ENCODE peak calls at places on chromosomes 2 and 18, in four cellular contexts. D is CD8-positive, alpha-beta T cell; O is H9; J is right atrium auricular region. L is an unnamed sample.
A peak's percentile ranks its signal among the peaks of the same experiment; 100 is the strongest.

GRCh38 chr18:23330423-23330822 is 122.7 kb upstream of the RIOK3 start:
- DNase-seq in D (no peak), J (no peak), O (no peak), L (no peak)

GRCh38 chr2:41234093-41234492 is 782.2 kb upstream of the SLC8A1 start:
- DNase-seq in D (no peak), O (no peak), J (no peak), L (no peak)

GRCh38 chr2:145715601-145716000 is 1195.7 kb upstream of the ZEB2 start:
- DNase-seq in D (no peak), J (no peak), O (no peak), L (no peak)

GRCh38 chr2:85330839-85331636 is 3.2 kb upstream of the TGOLN2 start:
- DNase-seq in D (no peak), O (no peak), J (no peak), L (no peak)

GRCh38 chr2:113225505-113226259 is 51.9 kb downstream of the PSD4 start:
- DNase-seq in D (no peak), J (no peak), O (peak; percentile 71), L (peak; percentile 90)

GRCh38 chr2:41853427-41854191 is 194.2 kb upstream of the PKDCC start:
- DNase-seq in D (no peak), O (peak; percentile 54), J (peak; percentile 64), L (no peak)

GRCh38 chr2:28979041-28979440 is 2.1 kb upstream of the TOGARAM2 start:
- DNase-seq in D (no peak), O (no peak), J (no peak), L (no peak)

GRCh38 chr2:42975358-42975717 is 183.0 kb upstream of the HAAO start:
- DNase-seq in D (no peak), J (no peak), O (no peak), L (no peak)

GRCh38 chr2:153891061-153891460 is 19.3 kb downstream of the GALNT13 start:
- DNase-seq in O (no peak), J (no peak), D (no peak), L (no peak)

GRCh38 chr2:159879061-159879604 is 81.1 kb upstream of the CD302 start:
- DNase-seq in D (no peak), J (no peak), O (no peak), L (no peak)

GRCh38 chr2:28080911-28081310 is 190.4 kb downstream of the BABAM2 start:
- DNase-seq in O (no peak), D (no peak), J (no peak), L (no peak)

GRCh38 chr2:218259099-218259921 is 1.5 kb upstream of the GPBAR1 start:
- DNase-seq in J (peak; percentile 91), D (no peak), O (no peak), L (peak; percentile 77)

GRCh38 chr2:120381661-120382060 is 35.7 kb downstream of the INHBB start:
- DNase-seq in D (no peak), J (no peak), O (no peak), L (peak; percentile 27)

GRCh38 chr2:225670111-225670974 is 270.8 kb downstream of the NYAP2 start:
- DNase-seq in J (no peak), D (no peak), O (no peak), L (no peak)

GRCh38 chr18:26656944-26657536 is 108.7 kb upstream of the KCTD1 start:
- DNase-seq in O (peak; percentile 55), J (peak; percentile 71), D (no peak), L (peak; percentile 91)

GRCh38 chr2:217919781-217920351 is 82.9 kb downstream of the TNS1 start:
- DNase-seq in O (peak; percentile 64), D (no peak), J (no peak), L (peak; percentile 84)

GRCh38 chr2:137155351-137156104 is 390.2 kb downstream of the THSD7B start:
- DNase-seq in J (no peak), D (no peak), O (no peak), L (no peak)

GRCh38 chr2:121155502-121156056 is 129.4 kb downstream of the TFCP2L1 start:
- DNase-seq in D (no peak), J (no peak), O (no peak), L (peak; percentile 85)

GRCh38 chr18:74289137-74289536 is 2.6 kb downstream of the CYB5A start:
- DNase-seq in O (no peak), D (no peak), J (no peak), L (no peak)

GRCh38 chr2:196449083-196449482 is 190.4 kb upstream of the CCDC150 start:
- DNase-seq in J (no peak), D (no peak), O (no peak), L (no peak)

GRCh38 chr2:187483537-187483936 is 35.5 kb upstream of the CALCRL start:
- DNase-seq in O (no peak), J (no peak), D (no peak), L (no peak)

GRCh38 chr2:9763356-9764152 is 79.7 kb upstream of the TAF1B start:
- DNase-seq in J (no peak), D (no peak), O (no peak), L (no peak)

GRCh38 chr2:236787885-236788284 is 218.3 kb downstream of the ACKR3 start:
- DNase-seq in J (no peak), O (no peak), D (no peak), L (no peak)

GRCh38 chr2:172931923-172932520 is 143.6 kb upstream of the MAP3K20 start:
- DNase-seq in O (no peak), D (peak; percentile 65), J (peak; percentile 83), L (no peak)
- TF ChIP-seq CTCF in O (peak; percentile 73), D (peak; percentile 76), J (peak; percentile 76), L (peak; percentile 73)

DNA sequence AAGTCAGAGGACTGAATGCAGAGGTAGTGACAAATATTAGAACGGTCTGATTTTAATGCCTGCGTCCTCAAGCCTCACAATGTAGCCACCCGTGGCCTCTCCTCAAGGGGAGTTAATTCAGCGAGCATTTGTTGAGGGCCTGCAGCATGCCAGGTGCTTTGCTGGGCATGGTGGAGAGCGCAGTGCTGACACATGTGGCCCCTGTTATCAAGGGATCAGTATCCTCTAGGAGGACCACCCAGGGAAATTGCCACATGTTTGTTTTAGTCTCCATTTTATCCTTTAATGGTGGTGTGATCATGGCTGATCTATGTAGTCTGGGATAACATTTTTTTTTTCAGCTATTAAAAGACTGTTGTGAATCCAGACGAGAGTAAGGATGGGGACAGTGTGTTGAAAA is 19.2 kb downstream of the PMAIP1 start:
- DNase-seq in D (no peak), J (no peak), O (no peak), L (no peak)
- H3K27ac ChIP-seq in D (no peak overlapping the region), J (no peak overlapping the region), O (no peak overlapping the region), L (no peak overlapping the region)

GRCh38 chr18:78238404-78239089 is 741.1 kb upstream of the SALL3 start:
- DNase-seq in J (no peak), O (peak; percentile 67), D (no peak), L (no peak)

GRCh38 chr18:78237864-78238263 is 741.8 kb upstream of the SALL3 start:
- DNase-seq in O (no peak), J (no peak), D (no peak), L (no peak)

GRCh38 chr18:78240867-78241266 is 738.8 kb upstream of the SALL3 start:
- DNase-seq in O (no peak), D (no peak), J (no peak), L (no peak)

GRCh38 chr18:78240091-78240490 is 739.5 kb upstream of the SALL3 start:
- DNase-seq in O (no peak), D (no peak), J (no peak), L (no peak)

GRCh38 chr18:78239090-78239457 is 740.5 kb upstream of the SALL3 start:
- DNase-seq in O (no peak), D (no peak), J (no peak), L (no peak)
- H3K4me1 ChIP-seq in O (no peaks in the 10 kb centered on the region), D (no peaks in the 10 kb centered on the region), J (no peaks in the 10 kb centered on the region), L (no peaks in the 10 kb centered on the region)

GRCh38 chr2:189439342-189439741 is 1.9 kb upstream of the WDR75 start:
- DNase-seq in D (no peak), O (no peak), J (no peak), L (no peak)
- TF ChIP-seq CTCF in D (no peak), O (peak; percentile 43), J (no peak), L (no peak)

GRCh38 chr18:72866901-72867701 is 686 bp downstream of the NETO1 start:
- DNase-seq in O (peak; percentile 48), D (no peak), J (no peak), L (no peak)
- H3K27ac ChIP-seq in O (no peak overlapping the region), D (no peak overlapping the region), J (no peak overlapping the region), L (no peak overlapping the region)

GRCh38 chr2:8539743-8540551 is 141.9 kb upstream of the ID2 start:
- DNase-seq in O (peak; percentile 65), J (no peak), D (no peak), L (peak; percentile 87)
- H3K4me1 ChIP-seq in O (no peaks in the 10 kb centered on the region), J (peaks cover 66% of the 10 kb centered on the region), D (peaks cover 18% of the 10 kb centered on the region), L (peaks cover 38% of the 10 kb centered on the region)

GRCh38 chr2:152600051-152600657 is 117.1 kb downstream of the PRPF40A start:
- DNase-seq in D (no peak), O (no peak), J (no peak), L (no peak)

GRCh38 chr2:152594792-152595191 is 122.5 kb downstream of the PRPF40A start:
- DNase-seq in J (peak; percentile 87), O (no peak), D (no peak), L (no peak)

GRCh38 chr2:152600698-152601097 is 116.6 kb downstream of the PRPF40A start:
- DNase-seq in O (no peak), D (no peak), J (no peak), L (no peak)

GRCh38 chr2:152602750-152603149 is 114.5 kb downstream of the PRPF40A start:
- DNase-seq in J (no peak), D (no peak), O (no peak), L (no peak)

DNA sequence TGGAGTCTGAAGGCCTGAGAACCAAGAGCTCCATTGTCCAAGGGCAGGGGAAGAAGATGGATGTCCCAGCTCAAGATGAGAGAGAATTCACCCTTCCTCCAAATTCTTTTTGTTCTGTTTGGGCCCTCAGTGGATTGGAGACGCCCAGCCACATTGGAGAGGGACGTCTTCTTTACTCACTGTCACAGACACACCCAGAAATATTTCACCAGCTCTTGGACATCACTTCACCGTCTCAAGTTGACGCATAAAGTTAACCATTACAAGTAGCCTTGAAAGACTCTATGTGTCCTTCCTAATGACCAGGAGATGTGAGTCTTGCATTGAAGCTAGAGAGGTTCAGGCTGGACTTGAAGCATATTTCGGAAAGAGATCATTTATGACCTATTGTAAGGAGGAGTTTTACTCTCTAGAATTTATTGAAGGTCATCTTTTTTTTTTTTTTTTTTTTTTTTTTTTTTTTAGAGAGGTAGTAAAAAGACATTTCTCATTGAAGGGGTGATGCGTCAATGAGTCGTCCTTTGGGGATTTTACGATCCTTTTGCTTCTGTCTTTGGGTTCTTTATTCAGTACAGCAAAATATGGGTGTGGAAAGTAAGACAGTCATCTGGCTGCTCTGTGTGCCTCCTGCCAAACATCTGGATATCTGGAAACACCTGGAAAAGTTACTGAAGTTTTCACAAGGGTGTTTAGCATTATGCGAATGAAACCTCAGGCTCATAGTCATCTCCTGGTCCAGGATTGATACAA is 118.1 kb downstream of the PRPF40A start:
- DNase-seq in O (no peak), J (no peak), D (no peak), L (no peak)
- TF ChIP-seq CTCF in O (no peak), J (no peak), D (no peak), L (no peak)

L was measured in kidney.